ENCODE peak calls at places on chromosomes 13 and 19, in eight cellular contexts. S is A549, E is fibroblast of pulmonary artery, N is tibial artery, A is cardiac muscle cell, U is heart left ventricle, Q is AG09319, L is IMR-90. P is an unnamed sample.

GRCh38 chr19:7870571-7871279 is 3.5 kb downstream of the PRR36 start:
- DNase-seq in S (no peak), E (peak), N (no peak), A (peak), U (no peak), Q (no peak), L (no peak), P (no peak)

GRCh38 chr13:28429685-28430290 is 65.1 kb downstream of the FLT1 start:
- DNase-seq in S (no peak), E (peak), N (no peak), A (peak), U (no peak), Q (no peak), L (peak), P (no peak)

GRCh38 chr13:38399540-38399939 is 49.9 kb downstream of the UFM1 start:
- DNase-seq in S (no peak), E (no peak), N (no peak), A (no peak), U (no peak), Q (no peak), L (no peak), P (no peak)

GRCh38 chr19:29836409-29836825 is 24.6 kb downstream of the CCNE1 start:
- DNase-seq in S (no peak), E (no peak), N (no peak), A (no peak), U (no peak), Q (no peak), L (no peak), P (no peak)

GRCh38 chr13:87153371-87153770 is 517.8 kb upstream of the SLITRK5 start:
- DNase-seq in S (no peak), E (no peak), N (no peak), A (no peak), U (no peak), Q (no peak), L (no peak), P (no peak)

GRCh38 chr19:31538879-31539278 is 189.6 kb upstream of the TSHZ3 start:
- DNase-seq in S (no peak), E (no peak), N (no peak), A (no peak), U (no peak), Q (no peak), L (no peak), P (no peak)

GRCh38 chr13:59112375-59112774 is 1051.4 kb downstream of the DIAPH3 start:
- DNase-seq in S (no peak), E (peak), N (peak), A (peak), U (no peak), Q (peak), L (peak), P (no peak)

GRCh38 chr13:78826312-78826711 is 167.4 kb upstream of the OBI1 start:
- DNase-seq in S (no peak), E (no peak), N (no peak), A (no peak), U (no peak), Q (no peak), L (no peak), P (no peak)

GRCh38 chr13:52845334-52845761 is 3.1 kb downstream of the PCDH8 start:
- DNase-seq in S (no peak), E (no peak), N (no peak), A (no peak), U (no peak), Q (no peak), L (no peak), P (peak)

GRCh38 chr13:108917581-108917980 is 288.2 kb downstream of the MYO16 start:
- DNase-seq in S (no peak), E (peak), N (no peak), A (peak), U (no peak), Q (no peak), L (peak), P (no peak)

GRCh38 chr13:44575741-44576395 is at the start of gene TSC22D1:
- DNase-seq in S (peak), E (peak), N (peak), A (peak), U (peak), Q (no peak), L (peak), P (peak)

GRCh38 chr13:50574731-50575130 is 268.8 kb downstream of the DLEU7 start:
- DNase-seq in S (no peak), E (peak), N (no peak), A (peak), U (no peak), Q (no peak), L (no peak), P (no peak)

GRCh38 chr19:10871711-10872550 is 578 bp downstream of the CARM1 start:
- DNase-seq in S (no peak), E (no peak), N (peak), A (peak), U (peak), Q (no peak), L (no peak), P (peak)

GRCh38 chr19:44951179-44952159 is 3.7 kb upstream of the CLPTM1 start:
- DNase-seq in S (peak), E (peak), N (peak), A (peak), U (no peak), Q (peak), L (peak), P (peak)

GRCh38 chr19:41886761-41887710 is 4.1 kb downstream of the ARHGEF1 start:
- DNase-seq in S (no peak), E (no peak), N (no peak), A (no peak), U (no peak), Q (no peak), L (no peak), P (no peak)

GRCh38 chr13:42762917-42763316 is 18.5 kb upstream of the FAM216B start:
- DNase-seq in S (no peak), E (peak), N (no peak), A (peak), U (no peak), Q (peak), L (peak), P (no peak)

GRCh38 chr19:46216612-46217011 is 12.9 kb upstream of the IGFL1 start:
- DNase-seq in S (no peak), E (no peak), N (no peak), A (no peak), U (no peak), Q (no peak), L (no peak), P (no peak)

GRCh38 chr19:1026189-1027019 is at the start of gene CNN2:
- DNase-seq in S (peak), E (peak), N (peak), A (peak), U (peak), Q (no peak), L (peak), P (peak)

GRCh38 chr19:39112338-39112890 is 13.2 kb upstream of the PAK4 start:
- DNase-seq in S (peak), E (no peak), N (no peak), A (no peak), U (no peak), Q (no peak), L (no peak), P (no peak)

GRCh38 chr13:31477961-31478360 is 261.4 kb upstream of the RXFP2 start:
- DNase-seq in S (no peak), E (peak), N (no peak), A (peak), U (no peak), Q (peak), L (peak), P (no peak)

GRCh38 chr19:36054733-36055686 is at the start of gene WDR62:
- DNase-seq in S (peak), E (no peak), N (peak), A (peak), U (peak), Q (no peak), L (no peak), P (peak)

GRCh38 chr19:778910-779653 is 18.2 kb upstream of the PTBP1 start:
- DNase-seq in S (peak), E (peak), N (peak), A (peak), U (peak), Q (peak), L (peak), P (peak)

GRCh38 chr13:42369071-42369795 is 97.3 kb downstream of the AKAP11 start:
- DNase-seq in S (no peak), E (no peak), N (no peak), A (no peak), U (no peak), Q (no peak), L (no peak), P (no peak)

GRCh38 chr13:51315658-51316057 is 23.8 kb upstream of the SERPINE3 start:
- DNase-seq in S (no peak), E (no peak), N (no peak), A (peak), U (no peak), Q (no peak), L (no peak), P (no peak)

GRCh38 chr13:19158006-19158405 is 23.6 kb downstream of the TUBA3C start:
- DNase-seq in S (no peak), E (no peak), N (no peak), A (no peak), U (no peak), Q (no peak), L (no peak), P (no peak)

GRCh38 chr13:29484236-29484635 is 111.3 kb downstream of the SLC7A1 start:
- DNase-seq in S (no peak), E (no peak), N (no peak), A (no peak), U (no peak), Q (no peak), L (no peak), P (no peak)

GRCh38 chr13:87295636-87296035 is 375.5 kb upstream of the SLITRK5 start:
- DNase-seq in S (no peak), E (no peak), N (no peak), A (no peak), U (no peak), Q (no peak), L (no peak), P (no peak)

GRCh38 chr19:55079400-55080038 is 3.9 kb downstream of the EPS8L1 start:
- DNase-seq in S (no peak), E (no peak), N (no peak), A (no peak), U (no peak), Q (no peak), L (no peak), P (no peak)

GRCh38 chr13:112101360-112101930 is 34.5 kb downstream of the SOX1 start:
- DNase-seq in S (no peak), E (no peak), N (no peak), A (no peak), U (no peak), Q (no peak), L (no peak), P (no peak)

GRCh38 chr19:6719992-6720368 is 470 bp downstream of the C3 start:
- DNase-seq in S (no peak), E (no peak), N (no peak), A (no peak), U (no peak), Q (no peak), L (no peak), P (no peak)

GRCh38 chr13:82976499-82976898 is 905.8 kb downstream of the SLITRK1 start:
- DNase-seq in S (no peak), E (peak), N (no peak), A (no peak), U (no peak), Q (no peak), L (peak), P (no peak)
- TF ChIP-seq CTCF in S (no peak), E (peak), N (no peak), A (no peak), U (no peak), Q (no peak), L (peak), P (no peak)

DNA sequence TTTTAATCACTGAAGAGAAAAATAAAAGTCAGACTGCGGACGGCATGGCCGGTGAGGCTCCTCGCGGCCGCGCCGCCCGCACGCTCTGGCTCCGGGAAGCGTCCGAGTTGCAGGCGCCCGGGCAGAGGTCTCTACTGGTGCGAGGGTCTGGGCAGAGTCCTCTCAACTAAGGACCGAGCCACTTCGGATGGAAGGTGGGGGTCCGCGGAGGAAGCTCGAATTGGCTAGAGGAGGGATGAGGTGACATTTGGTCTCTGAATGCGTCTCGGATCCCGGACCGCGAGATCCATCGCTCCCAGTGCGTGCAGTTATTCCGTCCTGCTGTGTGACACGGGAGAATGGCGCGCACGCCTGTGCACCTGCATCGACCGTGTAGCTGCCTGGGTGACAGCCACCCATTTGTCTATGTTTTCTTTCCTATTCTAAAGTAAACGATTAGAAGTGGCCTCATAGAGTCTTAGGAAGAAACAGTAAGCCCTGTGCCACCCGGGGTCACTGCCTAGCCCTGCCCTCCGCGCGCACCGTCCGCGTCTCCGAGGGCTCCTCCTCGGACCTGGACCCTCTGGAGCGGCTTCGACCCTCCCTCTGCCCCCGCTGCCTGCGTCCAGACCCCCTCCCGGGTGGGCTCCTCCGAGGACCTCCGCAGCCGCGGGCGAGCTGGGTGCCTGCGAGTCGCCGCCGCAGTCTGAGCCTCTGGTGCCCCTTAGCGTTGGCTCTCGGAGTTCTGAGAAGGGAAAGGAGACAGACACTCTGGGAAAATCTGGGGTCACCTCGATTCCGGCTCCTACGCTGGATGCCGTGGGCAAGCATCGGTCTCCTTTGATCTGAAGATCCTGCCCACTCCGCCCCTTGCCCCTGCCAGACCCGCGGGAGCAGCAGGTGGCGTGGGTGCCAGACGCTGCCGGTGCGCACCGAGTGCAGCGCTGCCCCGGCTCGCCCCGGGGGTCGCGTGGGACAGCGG is 347.4 kb downstream of the LIG4 start:
- DNase-seq in S (no peak), E (peak), N (no peak), A (peak), U (no peak), Q (no peak), L (peak), P (no peak)
- TF ChIP-seq CTCF in S (peak), E (peak), N (no peak), A (peak), U (no peak), Q (peak), L (peak), P (no peak)

GRCh38 chr13:45817833-45818232 is 33.7 kb downstream of the SIAH3 start:
- DNase-seq in S (no peak), E (peak), N (no peak), A (peak), U (no peak), Q (no peak), L (no peak), P (no peak)
- TF ChIP-seq CTCF in S (no peak), E (no peak), N (no peak), A (peak), U (no peak), Q (no peak), L (no peak), P (no peak)

GRCh38 chr19:52691737-52692136 is 43.1 kb downstream of the ZNF611 start:
- DNase-seq in S (no peak), E (no peak), N (no peak), A (no peak), U (no peak), Q (no peak), L (no peak), P (no peak)
- TF ChIP-seq CTCF in S (no peak), E (no peak), N (no peak), A (no peak), U (no peak), Q (no peak), L (no peak), P (no peak)

GRCh38 chr19:13151605-13152355 is 1.6 kb downstream of the IER2 start:
- DNase-seq in S (peak), E (peak), N (peak), A (peak), U (peak), Q (peak), L (peak), P (peak)
- TF ChIP-seq CTCF in S (no peak), E (peak), N (peak), A (no peak), U (peak), Q (peak), L (peak), P (no peak)

GRCh38 chr13:106291006-106291405 is 244.5 kb downstream of the EFNB2 start:
- DNase-seq in S (no peak), E (peak), N (no peak), A (peak), U (no peak), Q (no peak), L (peak), P (no peak)

GRCh38 chr13:106296723-106297122 is 238.7 kb downstream of the EFNB2 start:
- DNase-seq in S (no peak), E (no peak), N (no peak), A (no peak), U (no peak), Q (no peak), L (no peak), P (no peak)

GRCh38 chr13:106299616-106300015 is 235.8 kb downstream of the EFNB2 start:
- DNase-seq in S (no peak), E (no peak), N (no peak), A (no peak), U (no peak), Q (no peak), L (no peak), P (no peak)

GRCh38 chr13:106297283-106297682 is 238.2 kb downstream of the EFNB2 start:
- DNase-seq in S (no peak), E (no peak), N (no peak), A (no peak), U (no peak), Q (no peak), L (no peak), P (no peak)

DNA sequence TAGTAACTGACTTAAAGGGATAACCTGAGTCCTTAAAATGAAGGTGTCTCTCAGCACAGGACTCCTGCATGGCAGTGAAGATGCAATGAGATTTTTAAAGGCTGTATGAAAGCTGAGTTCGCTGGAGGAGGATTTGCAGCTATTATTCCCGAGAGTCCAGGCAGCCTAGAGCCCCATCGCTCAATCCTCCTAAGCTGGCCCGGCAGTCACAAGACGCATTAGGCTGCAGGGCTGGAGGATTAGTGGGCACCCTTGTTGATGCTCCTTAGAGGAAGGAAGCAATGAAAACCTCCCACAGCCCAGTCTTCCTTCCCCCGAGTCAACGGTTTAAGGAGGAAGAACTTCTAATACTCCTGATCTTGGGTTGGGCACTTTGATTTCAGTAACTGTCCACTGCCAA is 239.5 kb downstream of the EFNB2 start:
- DNase-seq in S (no peak), E (no peak), N (no peak), A (no peak), U (no peak), Q (no peak), L (no peak), P (no peak)
- TF ChIP-seq CTCF in S (no peak), E (no peak), N (no peak), A (no peak), U (no peak), Q (no peak), L (no peak), P (no peak)

GRCh38 chr13:35573639-35574038 is 97.2 kb upstream of the MAB21L1 start:
- DNase-seq in S (no peak), E (no peak), N (no peak), A (no peak), U (no peak), Q (no peak), L (no peak), P (no peak)
- TF ChIP-seq CTCF in S (no peak), E (no peak), N (no peak), A (no peak), U (no peak), Q (no peak), L (no peak), P (no peak)

DNA sequence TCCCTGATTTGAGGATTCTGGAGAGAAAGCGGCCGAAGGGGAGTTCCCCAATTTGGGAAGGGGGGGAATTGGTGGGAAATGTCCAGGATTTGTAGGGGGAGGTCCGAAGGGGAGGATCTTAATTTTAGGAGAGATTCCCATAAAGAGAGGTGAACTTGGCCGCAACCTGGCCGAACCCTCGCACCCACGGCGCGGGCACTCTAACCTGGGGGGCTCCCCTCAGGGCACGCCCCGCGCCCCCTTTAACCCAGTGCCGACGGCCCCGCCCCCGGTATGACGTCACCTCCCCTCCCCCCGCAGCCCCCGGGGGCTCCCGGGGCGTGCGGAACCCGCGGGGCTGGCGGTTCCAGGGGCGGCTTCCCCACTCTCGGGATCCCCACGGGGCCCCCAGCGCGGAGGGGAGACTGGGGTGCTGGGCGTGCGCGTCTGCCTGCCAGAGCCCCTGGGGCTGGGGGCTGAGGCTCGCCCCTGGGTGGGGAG is 1.1 kb downstream of the PTPRS start:
- DNase-seq in S (no peak), E (no peak), N (no peak), A (no peak), U (no peak), Q (no peak), L (no peak), P (no peak)
- TF ChIP-seq CTCF in S (no peak), E (no peak), N (no peak), A (no peak), U (no peak), Q (no peak), L (no peak), P (no peak)